ENCODE peak calls at places on chromosome 16, in five cellular contexts. J is stimulated activated naive CD8-positive, alpha-beta T cell treated with anti-CD3 and anti-CD28 coated beads, Interleukin-15, amount 100 ng/mL, for 72 hours; V is SHP77; R is HCT116; A is stimulated activated CD8-positive, alpha-beta memory T cell treated with anti-CD3 and anti-CD28 coated beads, Interleukin-7, amount 100 ng/mL, for 1 hour. Y is an unnamed sample.

GRCh38 chr16:3485821-3486505 is 9.3 kb downstream of the C16orf90 start:
- DNase-seq in J (no peak), V (no peak), R (no peak), A (no peak), Y (peak)

GRCh38 chr16:70779361-70779760 is 21.6 kb downstream of the VAC14 start:
- DNase-seq in A (no peak), R (no peak), V (no peak), J (no peak), Y (no peak)

GRCh38 chr16:57507414-57508083 is 21.3 kb upstream of the DOK4 start:
- DNase-seq in R (no peak), V (no peak), J (no peak), A (no peak), Y (no peak)

GRCh38 chr16:85286066-85286712 is 173.9 kb upstream of the CIBAR2 start:
- DNase-seq in J (no peak), V (no peak), R (no peak), A (no peak), Y (no peak)

GRCh38 chr16:66366433-66367299 is at the start of gene CDH5:
- DNase-seq in A (no peak), R (no peak), V (no peak), J (no peak), Y (no peak)

GRCh38 chr16:86585821-86586611 is 7.7 kb downstream of the FOXL1 start:
- DNase-seq in A (no peak), J (no peak), V (no peak), R (no peak), Y (no peak)

GRCh38 chr16:21088646-21089538 is 61.8 kb downstream of the DNAH3 start:
- DNase-seq in V (no peak), R (no peak), J (no peak), A (no peak), Y (no peak)

GRCh38 chr16:67151431-67152097 is 766 bp upstream of the B3GNT9 start:
- DNase-seq in V (no peak), J (no peak), A (no peak), R (no peak), Y (peak)

GRCh38 chr16:84024854-84025253 is 17.7 kb downstream of the SLC38A8 start:
- DNase-seq in R (no peak), A (no peak), J (no peak), V (no peak), Y (peak)

GRCh38 chr16:88628512-88628974 is 9.8 kb upstream of the IL17C start:
- DNase-seq in J (no peak), A (no peak), R (no peak), V (peak), Y (peak)

GRCh38 chr16:30377812-30378235 is 3.2 kb downstream of the MYL11 start:
- DNase-seq in V (peak), J (peak), A (peak), R (peak), Y (peak)

GRCh38 chr16:85136705-85137322 is 24.5 kb upstream of the CIBAR2 start:
- DNase-seq in J (no peak), V (peak), R (no peak), A (no peak), Y (peak)

Y was measured in A549.